ENCODE peak calls at places on chromosomes 13 and 19, in five cellular contexts. One of them, this sample, is unnamed.

GRCh38 chr13:28486144-28486543 is 8.8 kb downstream of the FLT1 start:
- DNase-seq in caudate nucleus: no peak
- DNase-seq in ovary: no peak
- DNase-seq in A549: no peak
- DNase-seq in mesenchymal stem cell: no peak
- DNase-seq in this sample: no peak

GRCh38 chr13:110179116-110179857 is 127.7 kb downstream of the COL4A1 start:
- DNase-seq in A549: no peak
- DNase-seq in ovary: no peak
- DNase-seq in mesenchymal stem cell: no peak
- DNase-seq in caudate nucleus: no peak
- DNase-seq in this sample: no peak

GRCh38 chr13:112603641-112604220 is 15.8 kb upstream of the TUBGCP3 start:
- DNase-seq in ovary: no peak
- DNase-seq in mesenchymal stem cell: no peak
- DNase-seq in caudate nucleus: no peak
- DNase-seq in A549: no peak
- DNase-seq in this sample: no peak

GRCh38 chr19:55273978-55274707 is 5.8 kb downstream of the HSPBP1 start:
- DNase-seq in ovary: no peak
- DNase-seq in A549: no peak
- DNase-seq in caudate nucleus: no peak
- DNase-seq in mesenchymal stem cell: no peak
- DNase-seq in this sample: no peak

GRCh38 chr19:39310558-39311311 is 9.9 kb downstream of the LRFN1 start:
- DNase-seq in mesenchymal stem cell: no peak
- DNase-seq in ovary: no peak
- DNase-seq in A549: no peak
- DNase-seq in caudate nucleus: no peak
- DNase-seq in this sample: no peak

GRCh38 chr13:44022196-44022595 is 142.5 kb downstream of the LACC1 start:
- DNase-seq in mesenchymal stem cell: no peak
- DNase-seq in ovary: no peak
- DNase-seq in A549: no peak
- DNase-seq in caudate nucleus: no peak
- DNase-seq in this sample: no peak

GRCh38 chr13:43157796-43158195 is 134.4 kb downstream of the DNAJC15 start:
- DNase-seq in mesenchymal stem cell: no peak
- DNase-seq in A549: no peak
- DNase-seq in ovary: no peak
- DNase-seq in caudate nucleus: no peak
- DNase-seq in this sample: no peak

GRCh38 chr13:40992678-40993077 is 26.4 kb downstream of the ELF1 start:
- DNase-seq in caudate nucleus: no peak
- DNase-seq in A549: no peak
- DNase-seq in ovary: no peak
- DNase-seq in mesenchymal stem cell: no peak
- DNase-seq in this sample: no peak

GRCh38 chr19:44156475-44156874 is 8.4 kb upstream of the ZNF226 start:
- DNase-seq in A549: no peak
- DNase-seq in mesenchymal stem cell: no peak
- DNase-seq in caudate nucleus: no peak
- DNase-seq in ovary: no peak
- DNase-seq in this sample: no peak

GRCh38 chr19:5281588-5281987 is 59.0 kb downstream of the PTPRS start:
- DNase-seq in mesenchymal stem cell: no peak
- DNase-seq in ovary: peak
- DNase-seq in caudate nucleus: no peak
- DNase-seq in A549: no peak
- DNase-seq in this sample: no peak
- H3K27ac ChIP-seq in mesenchymal stem cell: no peak
- H3K27ac ChIP-seq in ovary: peak
- H3K27ac ChIP-seq in caudate nucleus: no peak
- H3K27ac ChIP-seq in A549: peak
- H3K27ac ChIP-seq in this sample: no peak

GRCh38 chr19:6531163-6531955 is 533 bp downstream of the TNFSF9 start:
- DNase-seq in ovary: no peak
- DNase-seq in caudate nucleus: no peak
- DNase-seq in A549: no peak
- DNase-seq in mesenchymal stem cell: no peak
- DNase-seq in this sample: no peak
- H3K27ac ChIP-seq in ovary: no peak
- H3K27ac ChIP-seq in caudate nucleus: peak
- H3K27ac ChIP-seq in A549: peak
- H3K27ac ChIP-seq in mesenchymal stem cell: no peak
- H3K27ac ChIP-seq in this sample: peak

GRCh38 chr13:111589321-111589720 is 268.9 kb downstream of the TEX29 start:
- DNase-seq in ovary: no peak
- DNase-seq in A549: no peak
- DNase-seq in caudate nucleus: no peak
- DNase-seq in mesenchymal stem cell: no peak
- DNase-seq in this sample: no peak
- H3K27ac ChIP-seq in ovary: no peak
- H3K27ac ChIP-seq in A549: no peak
- H3K27ac ChIP-seq in caudate nucleus: no peak
- H3K27ac ChIP-seq in mesenchymal stem cell: no peak
- H3K27ac ChIP-seq in this sample: no peak

GRCh38 chr19:8412783-8413592 is at the start of gene MARCHF2:
- DNase-seq in ovary: peak
- DNase-seq in A549: peak
- DNase-seq in caudate nucleus: peak
- DNase-seq in mesenchymal stem cell: peak
- DNase-seq in this sample: peak
- H3K27ac ChIP-seq in ovary: no peak
- H3K27ac ChIP-seq in A549: peak
- H3K27ac ChIP-seq in caudate nucleus: peak
- H3K27ac ChIP-seq in mesenchymal stem cell: no peak
- H3K27ac ChIP-seq in this sample: no peak

DNA sequence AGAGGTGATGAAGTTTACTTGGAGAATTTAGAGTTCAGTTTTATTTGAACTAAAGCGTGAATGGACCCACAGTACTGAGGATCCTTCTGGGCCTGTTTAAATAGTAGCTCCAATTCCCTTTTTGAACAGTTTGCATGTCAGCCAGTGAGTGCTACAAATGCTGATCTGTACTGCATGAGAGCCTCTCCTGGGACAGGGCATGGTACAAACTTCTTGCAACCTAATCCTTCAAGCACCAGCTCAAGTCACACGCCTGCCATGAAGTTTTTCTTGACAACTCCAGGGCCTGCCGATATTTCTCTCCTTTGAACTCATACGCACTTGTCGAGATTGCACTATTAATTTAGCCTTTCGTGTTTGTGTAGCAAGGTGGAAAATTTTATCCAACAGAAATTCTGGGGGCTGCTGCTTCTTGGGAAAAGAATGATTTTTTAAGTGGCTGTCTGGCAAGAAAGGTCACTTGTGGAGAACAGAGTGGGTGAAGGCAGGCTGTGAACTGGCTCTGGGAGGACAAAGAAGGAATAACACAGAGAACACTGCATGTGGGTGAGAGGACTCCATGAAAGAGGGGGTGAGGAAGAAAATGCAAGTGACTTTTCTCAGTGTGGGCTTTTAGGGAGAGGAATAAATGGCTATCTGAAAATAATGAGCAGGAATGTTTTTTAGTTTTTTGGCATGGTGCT is 192.5 kb downstream of the NDFIP2 start:
- DNase-seq in ovary: no peak
- DNase-seq in mesenchymal stem cell: no peak
- DNase-seq in A549: no peak
- DNase-seq in caudate nucleus: no peak
- DNase-seq in this sample: no peak
- H3K27ac ChIP-seq in ovary: no peak
- H3K27ac ChIP-seq in mesenchymal stem cell: no peak
- H3K27ac ChIP-seq in A549: no peak
- H3K27ac ChIP-seq in caudate nucleus: no peak
- H3K27ac ChIP-seq in this sample: no peak

DNA sequence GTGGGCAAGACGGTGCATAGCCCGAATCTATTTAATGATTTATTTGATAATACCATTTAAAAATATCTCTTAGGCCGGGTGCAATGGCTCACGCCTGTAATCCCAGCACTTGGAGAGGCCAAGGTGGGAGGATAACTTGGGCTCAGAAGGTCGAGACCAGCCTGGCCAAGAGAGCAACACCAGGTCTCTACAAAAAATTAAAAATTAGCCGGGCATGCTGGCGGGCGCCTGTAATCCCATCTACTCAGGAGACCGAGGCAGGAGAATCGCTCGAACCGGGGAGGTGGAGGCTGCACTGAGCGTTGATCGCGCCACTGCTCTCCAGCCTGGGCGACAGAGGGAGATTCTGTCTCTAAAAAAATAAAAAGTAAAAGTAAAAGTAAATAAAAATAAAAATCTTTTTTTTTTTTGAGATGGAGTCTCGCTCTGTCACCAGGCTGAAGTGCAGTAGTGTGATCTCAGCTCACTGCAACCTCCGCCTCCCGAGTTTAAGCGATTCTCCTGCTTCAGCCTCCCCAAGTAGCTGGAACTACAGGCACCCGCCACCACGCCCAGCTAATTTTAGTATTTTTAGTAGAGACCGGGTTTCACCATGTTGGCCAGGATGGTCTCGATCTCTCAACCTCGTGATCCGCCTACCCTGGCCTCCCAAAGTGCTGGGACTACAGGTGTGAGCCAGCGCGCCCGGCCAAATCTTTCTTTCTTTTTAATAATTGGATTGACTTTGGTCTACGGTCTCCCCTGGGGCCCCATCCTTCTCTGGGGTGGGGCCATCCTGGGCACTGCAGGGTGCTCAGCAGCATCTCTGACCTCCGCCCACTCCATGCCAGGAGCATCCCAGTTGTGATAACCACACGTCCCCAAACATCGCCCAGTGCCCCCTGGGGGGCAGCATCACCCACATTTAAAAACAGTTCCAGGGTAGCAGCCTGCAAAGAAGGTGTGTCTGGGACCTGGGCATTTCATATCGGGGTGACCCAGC is 90.7 kb downstream of the GNG7 start:
- DNase-seq in ovary: no peak
- DNase-seq in caudate nucleus: no peak
- DNase-seq in mesenchymal stem cell: no peak
- DNase-seq in A549: no peak
- DNase-seq in this sample: no peak
- H3K27ac ChIP-seq in ovary: no peak
- H3K27ac ChIP-seq in caudate nucleus: no peak
- H3K27ac ChIP-seq in mesenchymal stem cell: no peak
- H3K27ac ChIP-seq in A549: peak
- H3K27ac ChIP-seq in this sample: no peak

DNA sequence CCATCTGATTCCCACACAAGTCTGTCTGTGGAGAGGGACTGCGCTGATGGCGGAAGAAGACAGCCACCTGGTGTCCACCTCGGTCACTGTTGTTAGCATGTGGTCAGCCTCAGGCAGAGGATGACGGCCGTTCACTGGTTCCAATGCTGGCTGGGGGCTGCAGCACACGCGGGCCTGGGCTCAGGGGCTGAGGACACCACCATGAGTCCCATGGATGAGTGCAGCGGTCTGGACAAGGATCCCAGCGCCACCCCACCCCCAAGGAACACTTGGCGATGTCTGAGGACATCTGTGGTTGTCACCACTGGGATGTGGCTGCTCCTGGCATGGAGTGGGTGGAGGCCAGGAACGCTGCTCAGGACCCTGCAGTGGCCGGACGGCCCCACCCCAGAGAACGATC is 10.9 kb downstream of the DPP9 start:
- DNase-seq in caudate nucleus: no peak
- DNase-seq in mesenchymal stem cell: no peak
- DNase-seq in ovary: no peak
- DNase-seq in A549: no peak
- DNase-seq in this sample: no peak
- H3K27ac ChIP-seq in caudate nucleus: no peak
- H3K27ac ChIP-seq in mesenchymal stem cell: peak
- H3K27ac ChIP-seq in ovary: no peak
- H3K27ac ChIP-seq in A549: peak
- H3K27ac ChIP-seq in this sample: peak

GRCh38 chr13:99085846-99086148 is 107.9 kb upstream of the DOCK9 start:
- DNase-seq in ovary: no peak
- DNase-seq in A549: no peak
- DNase-seq in caudate nucleus: no peak
- DNase-seq in mesenchymal stem cell: no peak
- DNase-seq in this sample: no peak
- H3K27ac ChIP-seq in ovary: no peak
- H3K27ac ChIP-seq in A549: peak
- H3K27ac ChIP-seq in caudate nucleus: no peak
- H3K27ac ChIP-seq in mesenchymal stem cell: no peak
- H3K27ac ChIP-seq in this sample: peak

DNA sequence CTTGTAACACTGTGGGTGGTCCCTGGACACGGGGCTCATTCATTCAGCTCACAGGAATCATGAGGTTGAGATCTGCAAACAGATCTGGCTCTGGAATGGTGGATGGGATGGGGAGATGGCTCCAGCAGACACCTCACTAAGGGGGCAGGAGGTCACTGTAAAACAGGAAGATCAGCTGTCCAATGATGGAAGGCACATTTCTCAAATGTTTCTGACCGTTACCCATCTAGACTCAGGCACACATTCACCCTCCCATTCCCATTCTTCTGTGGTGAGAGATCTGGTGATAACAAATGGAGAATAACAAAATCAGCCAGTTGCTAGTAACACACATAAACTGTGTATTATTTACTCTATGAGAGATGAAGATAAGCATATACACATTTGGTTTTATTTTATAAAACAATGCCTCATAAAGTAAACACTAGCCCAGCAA is 236.0 kb downstream of the TSHZ3 start:
- DNase-seq in A549: no peak
- DNase-seq in mesenchymal stem cell: peak
- DNase-seq in ovary: no peak
- DNase-seq in caudate nucleus: no peak
- DNase-seq in this sample: no peak
- H3K27ac ChIP-seq in A549: no peak
- H3K27ac ChIP-seq in mesenchymal stem cell: peak
- H3K27ac ChIP-seq in ovary: no peak
- H3K27ac ChIP-seq in caudate nucleus: no peak
- H3K27ac ChIP-seq in this sample: no peak